ENCODE peak calls at places on chromosomes 16 and 17, in six cellular contexts. Y is fibroblast of lung, K is AG04450, Z is tibial artery, P is esophagus squamous epithelium, R is neural progenitor cell. E is an unnamed sample.

GRCh38 chr17:63544467-63545301 is 5.6 kb upstream of the DCAF7 start:
- DNase-seq in K (no peak), Z (peak; percentile 42), R (no peak), Y (no peak), P (no peak), E (no peak)

GRCh38 chr17:52024296-52024870 is 134.1 kb downstream of the CA10 start:
- DNase-seq in Z (no peak), R (no peak), Y (no peak), K (no peak), P (no peak), E (no peak)

GRCh38 chr17:77959216-77959925 is 868 bp downstream of the TNRC6C start:
- DNase-seq in K (no peak), P (no peak), R (peak; percentile 63), Y (peak; percentile 12), Z (no peak), E (no peak)

GRCh38 chr16:48687421-48688038 is 77.5 kb upstream of the N4BP1 start:
- DNase-seq in Z (no peak), R (peak; percentile 83), P (no peak), Y (peak; percentile 75), K (peak; percentile 29), E (no peak)

GRCh38 chr16:83533193-83533592 is 274.6 kb upstream of the HSBP1 start:
- DNase-seq in P (no peak), K (no peak), R (no peak), Y (no peak), Z (no peak), E (no peak)

GRCh38 chr16:88972349-88972748 is 4.7 kb downstream of the CBFA2T3 start:
- DNase-seq in K (no peak), Y (no peak), Z (no peak), R (no peak), P (no peak), E (no peak)

GRCh38 chr17:33113281-33114010 is 121.8 kb downstream of the SPACA3 start:
- DNase-seq in K (no peak), R (no peak), Y (peak; percentile 30), Z (no peak), P (no peak), E (no peak)

GRCh38 chr16:59330030-59330670 is 596.0 kb upstream of the GOT2 start:
- DNase-seq in K (no peak), Y (no peak), R (peak; percentile 73), P (no peak), Z (no peak), E (no peak)

GRCh38 chr17:31736855-31737625 is 122.0 kb downstream of the COPRS start:
- DNase-seq in Y (no peak), R (no peak), Z (peak; percentile 79), K (no peak), P (no peak), E (no peak)

GRCh38 chr17:7174603-7175362 is 4.4 kb downstream of the ASGR1 start:
- DNase-seq in Y (no peak), P (no peak), R (no peak), Z (no peak), K (no peak), E (no peak)
- H3K27me3 ChIP-seq in Y (peaks cover 2% of the 10 kb centered on the region), P (peaks cover 6% of the 10 kb centered on the region), R (peaks cover 57% of the 10 kb centered on the region), Z (peaks cover 66% of the 10 kb centered on the region), K (no peaks in the 10 kb centered on the region), E (peaks cover 65% of the 10 kb centered on the region)

GRCh38 chr17:48718781-48719641 is 3.3 kb downstream of the PRAC1 start:
- DNase-seq in Y (no peak), Z (no peak), P (no peak), K (no peak), R (peak; percentile 64), E (no peak)

GRCh38 chr17:48718162-48718780 is 4.0 kb downstream of the PRAC1 start:
- DNase-seq in Z (no peak), R (peak; percentile 69), P (no peak), Y (no peak), K (no peak), E (no peak)

GRCh38 chr17:48719642-48720262 is 2.6 kb downstream of the PRAC1 start:
- DNase-seq in P (no peak), R (peak; percentile 74), K (no peak), Z (no peak), Y (peak; percentile 23), E (no peak)

GRCh38 chr17:48715496-48716399 is 6.6 kb downstream of the PRAC1 start:
- DNase-seq in R (no peak), P (no peak), Y (no peak), K (no peak), Z (no peak), E (no peak)

DNA sequence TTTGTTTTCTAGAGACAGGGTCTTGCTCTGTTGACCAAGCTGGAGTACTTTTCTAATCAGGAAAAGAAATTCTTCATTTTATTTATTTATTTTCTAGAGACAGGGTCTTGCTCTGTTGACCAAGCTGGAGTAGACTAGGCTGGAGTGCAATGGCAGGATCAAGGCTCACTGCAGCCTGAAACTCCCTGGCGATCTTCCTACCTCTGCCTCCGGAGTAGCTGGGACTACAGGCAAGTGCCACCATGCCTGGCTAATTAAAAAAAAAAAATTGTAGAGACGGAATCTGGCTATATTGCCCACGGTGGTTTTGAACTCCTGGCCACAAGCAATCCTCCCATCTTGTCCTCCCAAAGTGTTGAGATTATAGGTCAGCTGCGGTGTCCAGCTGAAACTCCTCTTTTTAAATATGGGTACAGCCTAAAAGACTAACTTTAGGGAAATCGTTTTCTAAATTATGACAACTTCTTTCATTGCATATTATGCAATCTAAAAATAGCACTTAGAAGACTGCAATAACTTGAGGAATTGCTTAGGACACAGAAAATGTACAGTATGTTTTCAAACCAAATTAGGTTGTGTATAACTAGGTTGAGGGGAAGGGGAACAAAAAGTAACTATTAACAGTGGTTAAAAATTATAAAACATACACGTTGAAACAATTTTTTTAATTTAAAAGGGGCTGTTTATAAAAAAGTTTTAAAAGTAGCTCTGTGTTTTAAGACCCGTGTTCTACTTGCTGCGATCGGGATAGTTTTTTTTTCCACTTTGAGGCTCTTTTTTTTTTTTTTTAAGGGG is 4.8 kb downstream of the PRAC1 start:
- DNase-seq in Z (no peak), K (no peak), Y (no peak), P (no peak), R (no peak), E (no peak)
- H3K27me3 ChIP-seq in Z (peaks cover 94% of the 10 kb centered on the region), K (peaks cover 75% of the 10 kb centered on the region), Y (peaks cover 60% of the 10 kb centered on the region), P (peaks cover 68% of the 10 kb centered on the region), R (peaks cover 100% of the 10 kb centered on the region), E (peaks cover 91% of the 10 kb centered on the region)

GRCh38 chr17:79368521-79368920 is 242.3 kb downstream of the RBFOX3 start:
- DNase-seq in R (no peak), P (no peak), K (no peak), Y (no peak), Z (no peak), E (no peak)

GRCh38 chr17:79370594-79370993 is 240.3 kb downstream of the RBFOX3 start:
- DNase-seq in K (no peak), P (no peak), Y (no peak), Z (no peak), R (no peak), E (no peak)

GRCh38 chr17:79369001-79369400 is 241.8 kb downstream of the RBFOX3 start:
- DNase-seq in Z (no peak), P (no peak), K (no peak), Y (no peak), R (no peak), E (no peak)

GRCh38 chr17:79370126-79370525 is 240.7 kb downstream of the RBFOX3 start:
- DNase-seq in Z (no peak), P (no peak), R (no peak), K (no peak), Y (no peak), E (no peak)

DNA sequence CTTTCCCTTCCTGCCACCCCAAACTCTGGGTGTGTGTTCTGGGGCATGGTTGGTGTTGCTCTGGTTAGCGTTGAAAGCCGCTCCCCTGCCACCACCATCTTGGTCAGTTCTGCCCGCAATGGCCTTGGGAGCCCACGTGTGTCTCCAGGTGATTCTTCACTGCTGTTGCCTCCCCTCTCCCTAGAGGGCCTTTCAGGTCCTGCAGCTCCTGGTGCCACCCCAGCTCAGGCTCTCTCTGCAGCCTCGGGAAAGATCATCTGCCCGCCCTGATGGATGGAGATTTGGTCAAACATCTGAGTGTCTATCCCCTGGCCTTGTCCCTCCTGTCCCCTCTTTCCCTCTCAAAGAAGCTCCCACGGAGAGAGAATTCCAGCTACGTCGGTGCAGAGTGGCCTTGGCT is 241.3 kb downstream of the RBFOX3 start:
- DNase-seq in Z (no peak), Y (no peak), P (no peak), K (no peak), R (no peak), E (no peak)
- H3K27me3 ChIP-seq in Z (peaks cover 91% of the 10 kb centered on the region), Y (no peaks in the 10 kb centered on the region), P (no peaks in the 10 kb centered on the region), K (peaks cover 7% of the 10 kb centered on the region), R (no peaks in the 10 kb centered on the region), E (peaks cover 34% of the 10 kb centered on the region)

GRCh38 chr17:58591455-58591854 is 77.0 kb upstream of the MTMR4 start:
- DNase-seq in K (no peak), Y (no peak), P (no peak), R (no peak), Z (no peak), E (no peak)
- H3K27me3 ChIP-seq in K (no peaks in the 10 kb centered on the region), Y (no peaks in the 10 kb centered on the region), P (no peaks in the 10 kb centered on the region), R (no peaks in the 10 kb centered on the region), Z (no peaks in the 10 kb centered on the region), E (no peaks in the 10 kb centered on the region)

GRCh38 chr17:8068736-8069586 is 18.6 kb downstream of the ALOX12B start:
- DNase-seq in R (no peak), Y (no peak), P (no peak), K (no peak), Z (peak; percentile 74), E (peak; percentile 17)
- H3K27me3 ChIP-seq in R (peaks cover 95% of the 10 kb centered on the region), Y (peaks cover 45% of the 10 kb centered on the region), P (peaks cover 15% of the 10 kb centered on the region), K (peaks cover 70% of the 10 kb centered on the region), Z (peaks cover 63% of the 10 kb centered on the region), E (peaks cover 33% of the 10 kb centered on the region)

E was measured in gastrocnemius medialis.